ENCODE peak calls at places on chromosomes 13 and 19, in eight cellular contexts. B is AG04450, N is heart right ventricle, P is lower leg skin, I is IMR-90, H is brain microvascular endothelial cell, Y is foreskin fibroblast, G is tibial nerve. E is an unnamed sample.

GRCh38 chr13:42064259-42064658 is 15.8 kb downstream of the DGKH start:
- DNase-seq in I (peak; percentile 94), Y (peak; percentile 71), G (no peak), H (peak; percentile 96), N (no peak), P (no peak), B (no peak), E (peak; percentile 59)

GRCh38 chr19:7926727-7927604 is 1.0 kb upstream of the CTXN1 start:
- DNase-seq in H (no peak), G (no peak), B (no peak), N (no peak), P (no peak), I (no peak), Y (no peak), E (no peak)

GRCh38 chr13:52599853-52600603 is 42.2 kb upstream of the HNRNPA1L2 start:
- DNase-seq in B (no peak), G (no peak), P (peak; percentile 86), N (peak; percentile 17), Y (peak; percentile 64), I (peak; percentile 13), H (no peak), E (no peak)

GRCh38 chr13:23941216-23941615 is 43.9 kb upstream of the C1QTNF9B start:
- DNase-seq in P (no peak), H (no peak), Y (no peak), I (no peak), N (no peak), B (no peak), G (no peak), E (no peak)

GRCh38 chr19:16889883-16890460 is 1.2 kb downstream of the F2RL3 start:
- DNase-seq in Y (no peak), N (no peak), H (no peak), P (no peak), I (no peak), B (no peak), G (no peak), E (no peak)

GRCh38 chr13:73168993-73169401 is 110.2 kb downstream of the KLF5 start:
- DNase-seq in B (peak; percentile 30), P (no peak), I (peak; percentile 53), N (no peak), Y (peak; percentile 29), H (no peak), G (no peak), E (peak; percentile 22)

GRCh38 chr19:35860436-35860817 is 3.7 kb downstream of the KIRREL2 start:
- DNase-seq in Y (no peak), I (no peak), P (no peak), N (no peak), B (no peak), H (no peak), G (no peak), E (no peak)

GRCh38 chr13:100550433-100550832 is 38.2 kb downstream of the GGACT start:
- DNase-seq in I (peak; percentile 15), H (peak; percentile 53), Y (peak; percentile 89), G (no peak), P (no peak), B (no peak), N (peak; percentile 23), E (peak; percentile 75)

GRCh38 chr19:48750351-48750750 is 2.1 kb downstream of the FUT1 start:
- DNase-seq in P (no peak), H (no peak), G (no peak), B (no peak), I (no peak), Y (no peak), N (no peak), E (no peak)

GRCh38 chr19:48751835-48752510 is 468 bp downstream of the FUT1 start:
- DNase-seq in I (no peak), G (no peak), Y (no peak), P (no peak), H (no peak), N (no peak), B (no peak), E (no peak)

GRCh38 chr19:48750771-48751504 is 1.5 kb downstream of the FUT1 start:
- DNase-seq in B (no peak), G (no peak), H (no peak), P (no peak), Y (no peak), I (no peak), N (no peak), E (no peak)

GRCh38 chr19:48754950-48755645 is at the start of gene FGF21:
- DNase-seq in I (no peak), G (no peak), B (no peak), Y (no peak), H (no peak), P (no peak), N (no peak), E (no peak)

DNA sequence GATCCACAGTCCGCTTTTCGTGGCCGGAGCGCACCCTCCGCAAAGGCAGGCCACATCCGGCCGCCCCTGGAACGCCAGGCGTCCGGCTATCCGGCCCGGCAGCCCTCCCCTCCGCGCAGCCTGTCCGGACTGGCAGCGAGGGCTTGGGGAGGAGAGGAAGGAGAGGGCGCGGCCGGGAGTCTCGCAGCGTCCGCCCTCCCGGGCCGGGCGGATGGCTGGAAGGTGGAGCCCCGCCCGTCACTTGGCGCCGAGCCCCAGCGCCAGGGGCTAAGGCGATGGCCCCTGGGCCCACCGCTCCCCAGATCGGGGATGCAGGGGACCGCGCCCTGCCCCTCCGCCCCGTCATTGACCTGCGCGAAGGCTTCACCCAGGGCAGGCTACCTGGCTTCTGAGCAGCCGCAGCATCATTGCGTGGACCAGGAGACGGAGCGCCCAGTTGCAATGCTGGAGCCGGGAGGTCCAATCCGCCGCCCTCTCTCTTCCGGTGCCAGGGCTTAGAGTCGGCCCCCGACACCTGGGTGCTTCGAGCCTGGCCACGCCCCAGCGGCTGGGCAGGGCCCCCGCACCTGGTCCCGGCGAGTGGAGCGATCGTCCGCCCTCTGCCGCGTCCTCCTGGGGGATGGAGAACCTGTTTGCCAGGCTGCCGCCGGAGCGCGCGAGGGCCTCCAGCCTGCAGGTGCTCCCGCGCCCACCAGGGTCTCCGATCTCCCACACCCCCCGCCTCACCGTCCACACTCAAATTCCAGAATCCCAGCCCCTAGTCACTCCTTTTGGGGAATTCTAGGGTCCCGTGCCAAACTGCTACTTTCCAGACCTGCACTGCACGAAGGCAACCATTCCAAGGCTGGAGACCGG is at the start of gene FUT1:
- DNase-seq in I (no peak), P (peak; percentile 91), B (no peak), N (peak; percentile 79), H (no peak), G (no peak), Y (peak; percentile 49), E (no peak)
- TF ChIP-seq CTCF in I (no peak), P (no peak), B (no peak), N (no peak), H (peak; percentile 5), G (no peak), Y (no peak), E (no peak)

DNA sequence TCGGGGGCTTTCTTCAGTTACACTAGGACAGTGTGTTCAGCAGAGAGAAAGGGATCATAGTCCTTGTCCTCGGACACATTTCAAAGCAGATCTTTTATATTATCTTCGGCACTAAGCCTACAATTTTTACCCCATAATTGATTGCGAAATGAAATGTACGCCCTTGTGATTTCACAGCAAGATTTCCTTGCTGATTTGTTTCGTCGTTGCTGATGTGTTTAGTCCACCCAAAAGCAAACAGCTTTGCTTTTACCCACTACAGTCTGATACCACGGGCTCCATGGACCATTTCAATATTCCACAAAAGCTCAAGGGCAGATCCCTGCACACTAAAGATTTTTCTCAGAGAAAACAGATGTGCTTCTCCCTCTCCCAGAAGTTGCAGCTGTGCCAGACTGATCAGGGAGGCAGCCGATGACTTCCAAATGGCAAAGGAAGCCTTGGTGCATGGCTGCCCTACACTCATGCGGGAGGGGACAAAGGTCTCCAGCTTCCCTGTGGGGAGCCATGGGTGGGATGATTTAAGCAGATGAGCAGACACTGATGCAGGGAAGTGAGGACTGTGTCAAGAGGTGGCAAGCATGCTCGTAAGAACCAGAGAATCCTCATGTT is 81.2 kb downstream of the STK24 start:
- DNase-seq in N (no peak), H (no peak), B (no peak), G (no peak), P (no peak), I (no peak), Y (peak; percentile 72), E (peak; percentile 64)
- H3K4me3 ChIP-seq in N (no peak overlapping the region), H (no peak overlapping the region), B (no peak overlapping the region), G (peak overlapping the region; percentile 22), P (no peak overlapping the region), I (no peak overlapping the region), Y (no peak overlapping the region), E (peak overlapping the region; percentile 31)

GRCh38 chr13:113862766-113863510 is 938 bp downstream of the GAS6 start:
- DNase-seq in I (no peak), N (peak; percentile 80), Y (peak; percentile 59), H (no peak), G (no peak), B (no peak), P (peak; percentile 92), E (peak; percentile 41)

GRCh38 chr13:113864303-113864890 is 521 bp upstream of the GAS6 start:
- DNase-seq in P (peak; percentile 50), I (peak; percentile 33), Y (peak; percentile 47), G (no peak), B (no peak), H (no peak), N (no peak), E (peak; percentile 31)

GRCh38 chr13:113861433-113862030 is 2.3 kb downstream of the GAS6 start:
- DNase-seq in N (no peak), H (no peak), G (no peak), P (peak; percentile 85), B (no peak), Y (peak; percentile 83), I (no peak), E (no peak)

GRCh38 chr13:113862191-113862765 is 1.6 kb downstream of the GAS6 start:
- DNase-seq in N (peak; percentile 11), H (no peak), I (peak; percentile 36), P (peak; percentile 80), B (no peak), G (no peak), Y (peak; percentile 48), E (no peak)

DNA sequence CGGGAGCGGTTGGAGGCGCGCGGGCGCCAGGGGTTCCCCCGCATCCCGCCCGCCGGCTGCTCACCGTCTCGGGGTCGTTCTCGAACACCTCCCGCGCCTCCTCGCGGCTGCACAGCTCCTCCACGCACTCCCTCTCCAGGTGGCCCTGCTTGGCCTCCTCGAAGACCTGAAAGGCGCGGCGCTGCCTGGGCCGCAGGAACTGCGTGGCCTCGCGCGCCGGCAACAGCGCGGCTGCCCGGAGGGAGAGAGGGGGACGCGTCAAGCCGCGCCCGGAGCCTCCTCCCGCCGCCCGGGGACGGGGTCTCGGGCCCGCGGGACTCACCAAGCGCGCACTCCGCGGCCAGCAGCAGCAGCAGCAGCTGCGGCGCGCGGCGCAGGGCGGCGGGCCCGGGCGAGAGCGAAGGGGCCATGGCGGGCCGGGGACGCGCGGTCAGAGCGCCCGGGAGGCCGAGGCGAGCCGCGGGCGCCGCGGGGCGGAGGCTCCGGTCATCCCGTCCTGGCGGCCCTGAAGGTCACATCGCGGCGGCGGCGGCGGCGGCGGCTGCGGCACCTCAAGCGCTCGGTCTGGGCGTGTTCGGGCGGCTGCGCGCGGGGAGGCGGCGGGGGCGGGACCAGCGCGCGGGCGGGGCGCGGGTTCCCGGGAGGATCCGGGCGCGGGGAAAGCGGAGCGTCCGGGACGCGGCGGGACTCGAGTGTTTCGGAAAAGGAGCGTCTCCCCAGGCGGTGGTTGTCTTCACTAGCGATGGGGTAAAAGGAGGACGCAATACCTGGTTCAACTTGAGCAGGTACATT is at the start of gene GAS6:
- DNase-seq in H (no peak), B (no peak), Y (peak; percentile 84), G (no peak), I (no peak), P (peak; percentile 93), N (peak; percentile 69), E (peak; percentile 34)
- TF ChIP-seq CTCF in H (no peak), B (no peak), Y (peak; percentile 5), G (no peak), I (no peak), P (no peak), N (no peak), E (no peak)

DNA sequence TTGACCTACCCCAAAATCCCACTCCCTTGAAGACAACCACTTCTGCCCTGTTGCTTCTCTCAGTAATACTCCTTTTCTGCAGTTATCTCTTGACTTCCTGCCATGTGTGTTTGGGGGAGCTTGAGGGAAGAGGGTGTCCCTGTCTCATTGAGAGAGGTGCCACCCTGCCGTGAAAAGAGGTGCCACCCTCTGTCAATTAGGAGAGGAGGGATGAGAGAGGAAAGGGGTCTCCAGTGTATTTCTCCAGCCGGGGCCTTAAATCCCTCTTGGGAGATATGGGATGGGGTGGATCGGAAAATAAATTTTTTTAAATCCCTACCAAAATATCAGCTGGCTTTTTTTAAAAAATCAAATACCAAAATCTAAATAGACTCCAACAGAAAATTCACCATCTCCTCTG is 16.5 kb downstream of the PLD3 start:
- DNase-seq in P (no peak), Y (no peak), B (no peak), H (no peak), I (no peak), G (no peak), N (no peak), E (no peak)
- H3K4me3 ChIP-seq in P (no peak overlapping the region), Y (no peak overlapping the region), B (no peak overlapping the region), H (peak overlapping the region; percentile 63), I (no peak overlapping the region), G (peak overlapping the region; percentile 49), N (no peak overlapping the region), E (no peak overlapping the region)